ENCODE peak calls at places on chromosomes 13 and 19, in seven cellular contexts. One of them, this sample, is unnamed. For H3K9me3, the result is how much of the 10 kb centered on the place peaks cover.

GRCh38 chr13:29925457-29925856 is 75.0 kb upstream of the UBL3 start:
- DNase-seq in iPS DF 6.9: no peak
- DNase-seq in DND-41: no peak
- DNase-seq in AG04450: no peak
- DNase-seq in kidney: no peak
- DNase-seq in adrenal gland: peak
- DNase-seq in H9: no peak
- DNase-seq in this sample: no peak

GRCh38 chr13:35016362-35017148 is 74.5 kb downstream of the NBEA start:
- DNase-seq in H9: no peak
- DNase-seq in iPS DF 6.9: no peak
- DNase-seq in DND-41: no peak
- DNase-seq in kidney: no peak
- DNase-seq in AG04450: no peak
- DNase-seq in adrenal gland: no peak
- DNase-seq in this sample: no peak

GRCh38 chr13:27961227-27962085 is 7.7 kb downstream of the CDX2 start:
- DNase-seq in AG04450: no peak
- DNase-seq in H9: peak
- DNase-seq in adrenal gland: no peak
- DNase-seq in DND-41: no peak
- DNase-seq in iPS DF 6.9: no peak
- DNase-seq in kidney: no peak
- DNase-seq in this sample: no peak

GRCh38 chr13:112900691-112901091 is 68.3 kb upstream of the MCF2L start:
- DNase-seq in DND-41: no peak
- DNase-seq in adrenal gland: no peak
- DNase-seq in kidney: peak
- DNase-seq in iPS DF 6.9: no peak
- DNase-seq in AG04450: no peak
- DNase-seq in H9: peak
- DNase-seq in this sample: no peak

GRCh38 chr13:52847322-52847681 is 1.1 kb downstream of the PCDH8 start:
- DNase-seq in AG04450: no peak
- DNase-seq in kidney: peak
- DNase-seq in adrenal gland: no peak
- DNase-seq in iPS DF 6.9: no peak
- DNase-seq in DND-41: no peak
- DNase-seq in H9: no peak
- DNase-seq in this sample: no peak

GRCh38 chr19:6476155-6476895 is 5.3 kb downstream of the DENND1C start:
- DNase-seq in iPS DF 6.9: peak
- DNase-seq in DND-41: peak
- DNase-seq in kidney: peak
- DNase-seq in H9: peak
- DNase-seq in adrenal gland: peak
- DNase-seq in AG04450: no peak
- DNase-seq in this sample: peak

GRCh38 chr19:45613926-45614725 is 12.1 kb upstream of the GPR4 start:
- DNase-seq in iPS DF 6.9: no peak
- DNase-seq in H9: no peak
- DNase-seq in adrenal gland: peak
- DNase-seq in AG04450: peak
- DNase-seq in kidney: no peak
- DNase-seq in DND-41: no peak
- DNase-seq in this sample: no peak

GRCh38 chr19:10568444-10568825 is 344 bp downstream of the CDKN2D start:
- DNase-seq in DND-41: no peak
- DNase-seq in H9: peak
- DNase-seq in iPS DF 6.9: no peak
- DNase-seq in kidney: peak
- DNase-seq in adrenal gland: peak
- DNase-seq in AG04450: no peak
- DNase-seq in this sample: no peak

GRCh38 chr13:112358156-112358555 is 18.0 kb upstream of the SPACA7 start:
- DNase-seq in DND-41: no peak
- DNase-seq in adrenal gland: no peak
- DNase-seq in iPS DF 6.9: no peak
- DNase-seq in H9: no peak
- DNase-seq in kidney: no peak
- DNase-seq in AG04450: no peak
- DNase-seq in this sample: no peak

GRCh38 chr19:13036366-13036976 is 41.2 kb downstream of the NFIX start:
- DNase-seq in iPS DF 6.9: no peak
- DNase-seq in kidney: no peak
- DNase-seq in DND-41: no peak
- DNase-seq in H9: no peak
- DNase-seq in AG04450: no peak
- DNase-seq in adrenal gland: no peak
- DNase-seq in this sample: no peak

GRCh38 chr13:112849500-112849899 is 119.5 kb upstream of the MCF2L start:
- DNase-seq in AG04450: no peak
- DNase-seq in DND-41: no peak
- DNase-seq in H9: no peak
- DNase-seq in adrenal gland: no peak
- DNase-seq in iPS DF 6.9: no peak
- DNase-seq in kidney: no peak
- DNase-seq in this sample: no peak

GRCh38 chr13:99577934-99578917 is 77.0 kb downstream of the TM9SF2 start:
- DNase-seq in iPS DF 6.9: no peak
- DNase-seq in AG04450: no peak
- DNase-seq in adrenal gland: peak
- DNase-seq in kidney: peak
- DNase-seq in H9: no peak
- DNase-seq in DND-41: no peak
- DNase-seq in this sample: no peak

GRCh38 chr13:26589754-26590153 is 32.3 kb downstream of the WASF3 start:
- DNase-seq in kidney: no peak
- DNase-seq in adrenal gland: peak
- DNase-seq in AG04450: no peak
- DNase-seq in iPS DF 6.9: no peak
- DNase-seq in DND-41: no peak
- DNase-seq in H9: no peak
- DNase-seq in this sample: no peak

GRCh38 chr19:741506-742131 is 9.3 kb upstream of the MISP start:
- DNase-seq in kidney: no peak
- DNase-seq in AG04450: no peak
- DNase-seq in adrenal gland: no peak
- DNase-seq in H9: peak
- DNase-seq in iPS DF 6.9: peak
- DNase-seq in DND-41: peak
- DNase-seq in this sample: no peak

GRCh38 chr19:48139053-48139452 is 28.4 kb upstream of the PLA2G4C start:
- DNase-seq in kidney: no peak
- DNase-seq in AG04450: no peak
- DNase-seq in DND-41: no peak
- DNase-seq in adrenal gland: no peak
- DNase-seq in iPS DF 6.9: no peak
- DNase-seq in H9: no peak
- DNase-seq in this sample: no peak

GRCh38 chr19:35718345-35719041 is 690 bp downstream of the KMT2B start:
- DNase-seq in adrenal gland: peak
- DNase-seq in AG04450: no peak
- DNase-seq in H9: no peak
- DNase-seq in iPS DF 6.9: no peak
- DNase-seq in kidney: peak
- DNase-seq in DND-41: peak
- DNase-seq in this sample: no peak

GRCh38 chr13:113410472-113411201 is 42.7 kb downstream of the ADPRHL1 start:
- DNase-seq in iPS DF 6.9: no peak
- DNase-seq in adrenal gland: no peak
- DNase-seq in kidney: peak
- DNase-seq in H9: no peak
- DNase-seq in DND-41: no peak
- DNase-seq in AG04450: peak
- DNase-seq in this sample: no peak

GRCh38 chr13:102386461-102386860 is 15.4 kb downstream of the FGF14 start:
- DNase-seq in kidney: no peak
- DNase-seq in H9: no peak
- DNase-seq in iPS DF 6.9: no peak
- DNase-seq in AG04450: no peak
- DNase-seq in adrenal gland: no peak
- DNase-seq in DND-41: no peak
- DNase-seq in this sample: no peak

GRCh38 chr19:29442910-29443309 is 82.9 kb upstream of the VSTM2B start:
- DNase-seq in DND-41: no peak
- DNase-seq in H9: no peak
- DNase-seq in adrenal gland: no peak
- DNase-seq in iPS DF 6.9: no peak
- DNase-seq in kidney: no peak
- DNase-seq in AG04450: no peak
- DNase-seq in this sample: no peak

GRCh38 chr13:70995338-70995737 is 871.7 kb downstream of the DACH1 start:
- DNase-seq in DND-41: no peak
- DNase-seq in H9: no peak
- DNase-seq in kidney: no peak
- DNase-seq in AG04450: no peak
- DNase-seq in adrenal gland: no peak
- DNase-seq in iPS DF 6.9: no peak
- DNase-seq in this sample: no peak
- H3K9me3 ChIP-seq in DND-41: under half
- H3K9me3 ChIP-seq in H9: under half
- H3K9me3 ChIP-seq in kidney: under half
- H3K9me3 ChIP-seq in AG04450: under half
- H3K9me3 ChIP-seq in adrenal gland: under half
- H3K9me3 ChIP-seq in iPS DF 6.9: under half
- H3K9me3 ChIP-seq in this sample: under half

GRCh38 chr13:79562557-79562956 is 81.6 kb downstream of the NDFIP2 start:
- DNase-seq in AG04450: no peak
- DNase-seq in H9: no peak
- DNase-seq in adrenal gland: no peak
- DNase-seq in kidney: no peak
- DNase-seq in iPS DF 6.9: no peak
- DNase-seq in DND-41: no peak
- DNase-seq in this sample: no peak
- H3K9me3 ChIP-seq in AG04450: under half
- H3K9me3 ChIP-seq in H9: under half
- H3K9me3 ChIP-seq in adrenal gland: under half
- H3K9me3 ChIP-seq in kidney: under half
- H3K9me3 ChIP-seq in iPS DF 6.9: under half
- H3K9me3 ChIP-seq in DND-41: under half
- H3K9me3 ChIP-seq in this sample: under half

GRCh38 chr19:56760842-56761241 is 79.7 kb downstream of the PEG3 start:
- DNase-seq in iPS DF 6.9: no peak
- DNase-seq in AG04450: no peak
- DNase-seq in H9: no peak
- DNase-seq in adrenal gland: no peak
- DNase-seq in kidney: peak
- DNase-seq in DND-41: no peak
- DNase-seq in this sample: no peak

GRCh38 chr19:56765107-56765506 is 75.4 kb downstream of the PEG3 start:
- DNase-seq in DND-41: no peak
- DNase-seq in adrenal gland: peak
- DNase-seq in kidney: peak
- DNase-seq in iPS DF 6.9: no peak
- DNase-seq in H9: no peak
- DNase-seq in AG04450: no peak
- DNase-seq in this sample: no peak

GRCh38 chr19:56769650-56770049 is 70.9 kb downstream of the PEG3 start:
- DNase-seq in AG04450: no peak
- DNase-seq in iPS DF 6.9: no peak
- DNase-seq in adrenal gland: no peak
- DNase-seq in DND-41: no peak
- DNase-seq in H9: no peak
- DNase-seq in kidney: no peak
- DNase-seq in this sample: no peak

GRCh38 chr19:56759531-56759930 is 81.0 kb downstream of the PEG3 start:
- DNase-seq in AG04450: no peak
- DNase-seq in H9: no peak
- DNase-seq in adrenal gland: no peak
- DNase-seq in kidney: no peak
- DNase-seq in DND-41: no peak
- DNase-seq in iPS DF 6.9: no peak
- DNase-seq in this sample: no peak

GRCh38 chr19:56764296-56764695 is 76.2 kb downstream of the PEG3 start:
- DNase-seq in DND-41: no peak
- DNase-seq in iPS DF 6.9: no peak
- DNase-seq in kidney: no peak
- DNase-seq in AG04450: no peak
- DNase-seq in H9: no peak
- DNase-seq in adrenal gland: no peak
- DNase-seq in this sample: no peak
- H3K9me3 ChIP-seq in DND-41: under half
- H3K9me3 ChIP-seq in iPS DF 6.9: under half
- H3K9me3 ChIP-seq in kidney: under half
- H3K9me3 ChIP-seq in AG04450: half or more
- H3K9me3 ChIP-seq in H9: half or more
- H3K9me3 ChIP-seq in adrenal gland: under half
- H3K9me3 ChIP-seq in this sample: under half

GRCh38 chr13:64090311-64090710 is 2674.7 kb upstream of the PCDH20 start:
- DNase-seq in iPS DF 6.9: no peak
- DNase-seq in DND-41: no peak
- DNase-seq in kidney: no peak
- DNase-seq in AG04450: no peak
- DNase-seq in adrenal gland: no peak
- DNase-seq in H9: no peak
- DNase-seq in this sample: no peak
- H3K9me3 ChIP-seq in iPS DF 6.9: under half
- H3K9me3 ChIP-seq in DND-41: under half
- H3K9me3 ChIP-seq in kidney: under half
- H3K9me3 ChIP-seq in AG04450: under half
- H3K9me3 ChIP-seq in adrenal gland: under half
- H3K9me3 ChIP-seq in H9: under half
- H3K9me3 ChIP-seq in this sample: under half

This sample was measured in T-helper 17 cell.